ENCODE peak calls at places on chromosomes 3 and 15, in ten cellular contexts. X is uterus; V is activated B cell treated with CpG ODN at 0.5 μM for 24 hours; F is caudate nucleus; I is stimulated activated effector memory CD8-positive, alpha-beta T cell treated with anti-CD3 and anti-CD28 coated beads, Interleukin-12 subunit alpha, Interleukin-12 subunit beta, amount 100 ng/mL, for 72 hours; P is iris pigment epithelial cell; K is CD4-positive, alpha-beta T cell; J is HCT116; E is NCI-H1436; G is CD8-positive, alpha-beta memory T cell. U is an unnamed sample.

GRCh38 chr3:107969994-107970896 is 120.6 kb downstream of the CD47 start:
- DNase-seq in X (no peak), V (no peak), F (no peak), I (no peak), P (peak; percentile 47), K (no peak), J (no peak), E (peak; percentile 42), G (no peak), U (peak; percentile 10)

GRCh38 chr3:183085634-183086390 is 13.5 kb downstream of the MCCC1 start:
- DNase-seq in X (no peak), V (no peak), F (no peak), I (no peak), P (peak; percentile 59), K (no peak), J (no peak), E (peak; percentile 7), G (no peak), U (no peak)

GRCh38 chr3:62874398-62875102 is 666 bp downstream of the CADPS start:
- DNase-seq in X (no peak), V (no peak), F (no peak), I (no peak), P (no peak), K (no peak), J (no peak), E (no peak), G (no peak), U (peak; percentile 40)

GRCh38 chr3:52350981-52351761 is 35.1 kb downstream of the DNAH1 start:
- DNase-seq in X (no peak), V (no peak), F (no peak), I (no peak), P (no peak), K (no peak), J (no peak), E (no peak), G (no peak), U (no peak)

GRCh38 chr15:40499931-40500330 is 29.1 kb downstream of the CHST14 start:
- DNase-seq in X (no peak), V (no peak), F (no peak), I (no peak), P (no peak), K (no peak), J (no peak), E (no peak), G (no peak), U (no peak)

GRCh38 chr15:99404454-99404853 is 153.2 kb downstream of the LRRC28 start:
- DNase-seq in X (no peak), V (no peak), F (no peak), I (no peak), P (no peak), K (no peak), J (no peak), E (no peak), G (no peak), U (no peak)

GRCh38 chr3:157588386-157589060 is 85.3 kb upstream of the VEPH1 start:
- DNase-seq in X (no peak), V (no peak), F (no peak), I (no peak), P (no peak), K (no peak), J (no peak), E (no peak), G (no peak), U (no peak)

GRCh38 chr3:142152349-142152748 is 3.0 kb upstream of the TFDP2 start:
- DNase-seq in X (no peak), V (no peak), F (no peak), I (no peak), P (no peak), K (no peak), J (no peak), E (no peak), G (no peak), U (no peak)

GRCh38 chr15:65326109-65326508 is 21.6 kb downstream of the RNU5B-1 start:
- DNase-seq in X (peak; percentile 26), V (no peak), F (peak; percentile 48), I (no peak), P (peak; percentile 9), K (no peak), J (no peak), E (no peak), G (no peak), U (no peak)

U was measured in NCI-H748 treated with DMSO at 0.1 percent for 48 hours.